ENCODE peak calls at places on chromosomes 12 and 14, in four cellular contexts. W is A549, U is IMR-90, K is breast epithelium. J is an unnamed sample.
A peak's percentile ranks its signal among the peaks of the same experiment; 100 is the strongest.

GRCh38 chr12:81759215-81759991 is at the start of gene PPFIA2:
- DNase-seq in W (peak; percentile 6), U (peak; percentile 4), K (peak; percentile 19), J (no peak)

GRCh38 chr12:52335598-52336262 is 14.5 kb upstream of the KRT83 start:
- DNase-seq in W (peak; percentile 50), U (no peak), K (no peak), J (no peak)

GRCh38 chr14:91186515-91187066 is 57.9 kb downstream of the GPR68 start:
- DNase-seq in W (no peak), U (peak; percentile 65), K (no peak), J (no peak)

GRCh38 chr12:69993433-69993832 is 168.4 kb downstream of the MYRFL start:
- DNase-seq in W (no peak), U (no peak), K (no peak), J (no peak)

GRCh38 chr12:64522316-64522715 is 70.4 kb downstream of the TBK1 start:
- DNase-seq in W (no peak), U (peak; percentile 60), K (no peak), J (no peak)

GRCh38 chr12:77060136-77060882 is 5.1 kb downstream of the E2F7 start:
- DNase-seq in W (no peak), U (no peak), K (no peak), J (no peak)

GRCh38 chr14:92105073-92105844 is 1.1 kb downstream of the ATXN3 start:
- DNase-seq in W (no peak), U (peak; percentile 48), K (no peak), J (no peak)

GRCh38 chr12:125403145-125403789 is 338.0 kb downstream of the AACS start:
- DNase-seq in W (peak; percentile 55), U (peak; percentile 6), K (no peak), J (peak; percentile 79)

GRCh38 chr14:67536087-67536486 is 3.0 kb downstream of the PLEKHH1 start:
- DNase-seq in W (no peak), U (no peak), K (no peak), J (no peak)

GRCh38 chr14:68245146-68246073 is 425.8 kb downstream of the RAD51B start:
- DNase-seq in W (no peak), U (peak; percentile 64), K (no peak), J (no peak)

GRCh38 chr14:49497725-49498348 is 88.3 kb downstream of the RPS29 start:
- DNase-seq in W (peak; percentile 77), U (peak; percentile 74), K (no peak), J (peak; percentile 33)

GRCh38 chr12:108637631-108638030 is 3.9 kb upstream of the SELPLG start:
- DNase-seq in W (no peak), U (no peak), K (no peak), J (no peak)

GRCh38 chr14:34053666-34054065 is 102.8 kb upstream of the EGLN3 start:
- DNase-seq in W (no peak), U (no peak), K (peak; percentile 57), J (no peak)

GRCh38 chr12:12534975-12535374 is 27.7 kb downstream of the DUSP16 start:
- DNase-seq in W (no peak), U (no peak), K (no peak), J (no peak)

GRCh38 chr12:131929530-131930456 is 717 bp downstream of the PUS1 start:
- DNase-seq in W (peak; percentile 41), U (peak; percentile 10), K (no peak), J (no peak)

GRCh38 chr14:100950024-100950423 is 46.5 kb upstream of the RTL1 start:
- DNase-seq in W (no peak), U (peak; percentile 41), K (no peak), J (no peak)

GRCh38 chr12:42586268-42586667 is 3.3 kb downstream of the PRICKLE1 start:
- DNase-seq in W (no peak), U (no peak), K (no peak), J (no peak)

GRCh38 chr12:53971686-53972085 is 1.2 kb upstream of the HOXC11 start:
- DNase-seq in W (no peak), U (no peak), K (no peak), J (no peak)

GRCh38 chr12:53972152-53972702 is 699 bp upstream of the HOXC11 start:
- DNase-seq in W (no peak), U (no peak), K (no peak), J (no peak)

GRCh38 chr12:53972722-53973092 is 219 bp upstream of the HOXC11 start:
- DNase-seq in W (no peak), U (no peak), K (no peak), J (no peak)

GRCh38 chr12:53974084-53975018 is at the start of gene HOTAIR:
- DNase-seq in W (peak; percentile 39), U (no peak), K (no peak), J (no peak)

GRCh38 chr12:53973093-53974042 is at the start of gene HOXC11:
- DNase-seq in W (peak; percentile 29), U (no peak), K (no peak), J (no peak)
- H3K4me3 ChIP-seq in W (peak within 1 kb of the TSS; percentile 57), U (no peak within 1 kb of the TSS), K (peak within 1 kb of the TSS; percentile 42), J (no peak within 1 kb of the TSS)

GRCh38 chr12:68587448-68587873 is 23.2 kb upstream of the RAP1B start:
- DNase-seq in W (no peak), U (no peak), K (no peak), J (no peak)

GRCh38 chr12:68591716-68592437 is 18.8 kb upstream of the RAP1B start:
- DNase-seq in W (no peak), U (no peak), K (no peak), J (no peak)

DNA sequence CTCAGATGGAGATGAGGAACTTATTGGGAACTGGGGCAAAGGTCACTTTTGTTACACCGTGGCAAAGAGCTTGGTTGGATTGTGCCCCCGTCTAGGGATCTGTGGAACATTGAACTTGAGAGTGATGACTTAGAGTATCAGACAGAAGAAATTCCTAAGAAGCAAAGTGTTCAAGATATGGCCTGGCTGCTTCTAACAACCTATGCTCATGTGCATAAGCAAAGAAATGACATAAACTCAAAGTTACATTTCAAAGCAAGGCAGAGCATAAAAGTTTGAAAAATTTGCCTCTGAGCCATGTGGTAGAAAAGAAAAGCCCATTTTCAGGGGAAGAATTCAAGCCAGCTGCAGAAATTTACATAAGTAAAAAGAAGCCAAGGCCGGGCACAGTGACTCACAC is 21.5 kb upstream of the RAP1B start:
- DNase-seq in W (no peak), U (no peak), K (no peak), J (no peak)
- H3K9me3 ChIP-seq in W (peaks cover 12% of the 10 kb centered on the region), U (peaks cover 8% of the 10 kb centered on the region), K (peaks cover 17% of the 10 kb centered on the region), J (peaks cover 1% of the 10 kb centered on the region)

GRCh38 chr14:96423446-96424103 is 31.6 kb downstream of the AK7 start:
- DNase-seq in W (no peak), U (no peak), K (no peak), J (no peak)
- H3K4me3 ChIP-seq in W (peak overlapping the region; percentile 41), U (peak overlapping the region; percentile 33), K (peak overlapping the region; percentile 40), J (no peak overlapping the region)

DNA sequence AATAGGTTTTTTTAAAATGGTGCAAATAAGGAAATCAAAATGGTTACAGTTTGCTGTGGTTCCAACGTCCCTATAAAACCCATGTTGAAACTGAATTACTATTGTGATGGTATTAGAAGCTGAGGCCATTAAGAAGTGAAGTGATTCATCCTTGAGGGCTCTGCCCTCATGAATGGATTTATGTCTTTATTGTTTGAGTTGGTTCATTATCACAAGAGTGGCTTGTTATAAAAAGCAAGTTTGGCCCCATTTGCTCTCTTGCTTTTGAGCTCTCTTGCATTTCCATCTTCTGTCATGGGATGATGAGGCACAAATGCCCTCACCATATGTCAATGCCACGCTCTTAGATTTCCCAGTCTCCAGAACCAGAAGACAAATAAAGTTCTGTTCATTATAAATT is 62.3 kb downstream of the PRKD1 start:
- DNase-seq in W (no peak), U (no peak), K (no peak), J (no peak)
- H3K9me3 ChIP-seq in W (no peaks in the 10 kb centered on the region), U (no peaks in the 10 kb centered on the region), K (no peaks in the 10 kb centered on the region), J (no peaks in the 10 kb centered on the region)

DNA sequence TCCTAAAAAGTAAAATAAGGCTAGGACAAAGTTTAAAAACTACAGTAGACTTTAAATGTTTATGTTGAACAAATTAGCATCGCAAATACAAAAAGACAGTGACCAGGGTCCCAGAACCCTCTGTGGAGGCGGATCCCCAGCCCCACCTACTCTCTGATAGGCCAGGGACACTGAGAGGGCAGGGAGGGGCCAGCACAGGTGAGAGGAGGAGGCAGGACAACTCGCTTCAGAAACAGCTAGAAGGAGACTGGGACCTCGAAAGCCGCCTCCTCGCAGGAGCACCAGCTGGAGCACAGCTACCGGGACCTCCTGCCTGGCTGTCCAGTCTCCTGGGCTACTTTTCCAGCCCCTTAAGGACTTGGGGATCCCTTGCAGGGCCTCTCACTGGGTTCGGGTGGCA is 992 bp downstream of the DNAH10 start:
- DNase-seq in W (no peak), U (no peak), K (no peak), J (peak; percentile 48)
- H3K4me3 ChIP-seq in W (no peak overlapping the region), U (no peak overlapping the region), K (peak overlapping the region; percentile 52), J (peak overlapping the region; percentile 38)

DNA sequence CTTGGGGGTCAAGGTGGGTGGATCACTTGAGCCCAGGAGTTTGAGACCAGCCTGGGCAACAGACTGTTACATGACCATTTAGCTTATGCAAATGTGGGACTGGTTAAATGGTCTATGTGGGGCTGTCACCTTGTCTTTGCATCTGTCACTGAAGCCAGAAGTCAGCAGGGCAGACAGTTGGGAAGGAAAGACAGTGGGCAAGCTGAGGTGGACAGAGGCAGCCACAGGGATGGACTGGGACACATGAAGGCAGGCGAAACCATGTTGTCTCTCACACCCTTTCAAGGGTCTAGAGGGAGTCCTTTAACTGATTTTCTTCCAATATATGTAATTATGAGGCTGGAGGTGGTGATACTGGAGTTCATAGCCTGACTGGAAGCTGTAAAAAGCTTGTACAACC is 426.4 kb downstream of the TMEM121 start:
- DNase-seq in W (no peak), U (no peak), K (no peak), J (no peak)
- H3K9me3 ChIP-seq in W (no peaks in the 10 kb centered on the region), U (peaks cover 19% of the 10 kb centered on the region), K (no peaks in the 10 kb centered on the region), J (peaks cover 3% of the 10 kb centered on the region)